ENCODE peak calls at places on chromosomes 4 and X, in four cellular contexts. I is OCI-LY7, M is endothelial cell, F is mammary epithelial cell. R is an unnamed sample.

GRCh38 chr4:45004326-45004725 is 278.0 kb upstream of the GNPDA2 start:
- DNase-seq in I (no peak), M (no peak), F (no peak), R (no peak)

GRCh38 chr4:56506110-56506705 is 617 bp downstream of the ARL9 start:
- DNase-seq in I (no peak), M (peak), F (no peak), R (no peak)

GRCh38 chr4:57131849-57132745 is 21.9 kb upstream of the IGFBP7 start:
- DNase-seq in I (no peak), M (peak), F (peak), R (peak)

GRCh38 chrX:153608821-153609220 is 9.9 kb upstream of the CCNQ start:
- DNase-seq in I (no peak), M (no peak), F (no peak), R (no peak)

GRCh38 chr4:148649669-148650331 is 207.6 kb upstream of the NR3C2 start:
- DNase-seq in I (no peak), M (no peak), F (peak), R (no peak)

GRCh38 chrX:7985568-7985967 is 58.4 kb upstream of the PNPLA4 start:
- DNase-seq in I (no peak), M (no peak), F (peak), R (no peak)

GRCh38 chr4:94686086-94686485 is 71.7 kb upstream of the BMPR1B start:
- DNase-seq in I (no peak), M (no peak), F (no peak), R (no peak)

GRCh38 chr4:123120473-123120872 is 198.1 kb upstream of the NUDT6 start:
- DNase-seq in I (no peak), M (no peak), F (peak), R (no peak)

GRCh38 chrX:46642145-46642544 is 68.6 kb downstream of the CHST7 start:
- DNase-seq in I (peak), M (no peak), F (peak), R (no peak)

GRCh38 chrX:119784747-119785446 is 6.5 kb downstream of the RPL39 start:
- DNase-seq in I (peak), M (peak), F (no peak), R (peak)

GRCh38 chr4:57374866-57375595 is 264.8 kb upstream of the IGFBP7 start:
- DNase-seq in I (no peak), M (no peak), F (no peak), R (no peak)

GRCh38 chr4:26619784-26620183 is 35.9 kb downstream of the TBC1D19 start:
- DNase-seq in I (no peak), M (no peak), F (peak), R (no peak)

GRCh38 chr4:131091896-131092295 is 1995.9 kb downstream of the C4orf33 start:
- DNase-seq in I (peak), M (no peak), F (peak), R (no peak)

GRCh38 chr4:8730159-8730558 is 137.6 kb downstream of the CPZ start:
- DNase-seq in I (no peak), M (no peak), F (no peak), R (no peak)

GRCh38 chrX:100681581-100681980 is 37.6 kb downstream of the SRPX2 start:
- DNase-seq in I (no peak), M (no peak), F (no peak), R (no peak)

GRCh38 chrX:121570072-121570841 is 522.8 kb downstream of the GLUD2 start:
- DNase-seq in I (no peak), M (no peak), F (peak), R (no peak)

GRCh38 chr4:40164459-40164858 is 32.4 kb upstream of the RHOH start:
- DNase-seq in I (no peak), M (no peak), F (no peak), R (no peak)

GRCh38 chrX:13770013-13770412 is 35.5 kb downstream of the OFD1 start:
- DNase-seq in I (no peak), M (no peak), F (no peak), R (no peak)

GRCh38 chr4:20284990-20285389 is 33.3 kb downstream of the SLIT2 start:
- DNase-seq in I (no peak), M (no peak), F (peak), R (no peak)

GRCh38 chr4:77734928-77735327 is 84.2 kb downstream of the CNOT6L start:
- DNase-seq in I (peak), M (no peak), F (peak), R (peak)

GRCh38 chrX:53563324-53563723 is 123.2 kb downstream of the HUWE1 start:
- DNase-seq in I (no peak), M (no peak), F (no peak), R (no peak)

GRCh38 chrX:132412208-132412607 is 76.6 kb downstream of the MBNL3 start:
- DNase-seq in I (no peak), M (peak), F (no peak), R (no peak)

GRCh38 chrX:149510386-149510785 is 5.3 kb upstream of the IDS start:
- DNase-seq in I (no peak), M (no peak), F (no peak), R (no peak)
- TF ChIP-seq CTCF in I (peak), M (no peak), F (peak), R (no peak)

GRCh38 chrX:1244164-1245076 is 24.2 kb upstream of the CSF2RA start:
- DNase-seq in I (peak), M (no peak), F (no peak), R (peak)
- TF ChIP-seq CTCF in I (peak), M (no peak), F (peak), R (no peak)

GRCh38 chrX:111823068-111823467 is 52.9 kb upstream of the TRPC5OS start:
- DNase-seq in I (no peak), M (peak), F (no peak), R (peak)
- TF ChIP-seq CTCF in I (peak), M (peak), F (peak), R (peak)

DNA sequence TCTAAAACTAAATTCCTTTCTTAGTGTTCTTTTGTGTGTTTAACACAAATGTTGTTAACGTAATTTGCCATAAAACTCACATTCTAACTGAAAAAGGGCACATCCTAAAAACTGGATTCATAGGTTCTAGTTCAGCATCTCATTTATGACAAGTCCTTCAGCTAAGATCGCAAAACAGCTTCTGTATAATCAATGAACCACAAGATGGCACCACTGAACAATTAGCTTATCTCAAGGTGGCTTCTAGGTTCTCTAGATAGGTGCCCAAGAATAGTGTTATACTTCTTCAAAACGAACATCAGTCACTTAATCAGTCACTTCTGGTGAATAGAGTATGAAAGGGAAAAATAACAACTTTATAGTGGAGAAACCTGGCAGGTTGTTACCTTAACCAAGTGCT is 54.3 kb downstream of the NRK start:
- DNase-seq in I (peak), M (no peak), F (peak), R (no peak)
- TF ChIP-seq CTCF in I (peak), M (no peak), F (peak), R (no peak)

DNA sequence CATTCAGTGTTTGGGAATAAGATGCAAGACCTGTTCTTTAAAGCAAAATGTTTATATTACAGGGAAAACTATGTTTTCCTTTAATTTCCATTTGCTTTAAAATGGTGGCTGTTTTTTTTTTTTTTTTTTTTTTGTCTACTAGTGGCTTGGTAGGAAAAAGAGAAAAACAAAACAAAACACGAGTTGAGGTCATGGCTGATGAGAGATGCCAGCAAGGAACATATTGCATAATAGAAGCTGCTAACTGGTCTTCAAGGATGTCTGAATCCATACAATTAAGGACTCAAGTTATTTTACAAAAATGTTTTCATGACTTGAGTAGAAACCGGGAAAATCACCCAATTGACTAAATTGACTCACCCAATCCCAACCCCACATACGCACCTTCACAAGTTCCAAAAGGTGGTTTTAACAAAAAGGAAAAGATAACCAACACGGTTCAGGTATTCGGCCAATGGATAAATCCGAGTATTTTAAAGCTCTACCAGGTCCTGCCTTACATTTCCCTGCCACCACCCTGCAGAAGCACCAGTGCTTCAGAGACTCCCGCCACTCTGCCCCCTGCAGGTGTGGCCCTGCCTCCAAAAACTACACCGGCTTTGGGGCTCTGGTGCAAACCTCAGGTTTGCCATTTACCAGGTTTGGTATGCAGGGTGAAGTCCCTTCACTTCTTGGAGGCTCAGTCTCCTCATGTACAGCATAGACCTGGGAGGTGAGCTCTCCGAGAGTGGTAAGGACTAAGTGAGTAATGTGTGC is 27.1 kb downstream of the PIR start:
- DNase-seq in I (peak), M (peak), F (no peak), R (peak)
- TF ChIP-seq CTCF in I (peak), M (peak), F (peak), R (no peak)

GRCh38 chrX:72295745-72296144 is 10.0 kb downstream of the CITED1 start:
- DNase-seq in I (no peak), M (no peak), F (no peak), R (no peak)

GRCh38 chrX:72296991-72297390 is 8.7 kb downstream of the CITED1 start:
- DNase-seq in I (no peak), M (no peak), F (no peak), R (no peak)

GRCh38 chrX:72299891-72300630 is 5.7 kb downstream of the CITED1 start:
- DNase-seq in I (no peak), M (no peak), F (no peak), R (no peak)

GRCh38 chrX:72297953-72298730 is 7.6 kb downstream of the CITED1 start:
- DNase-seq in I (peak), M (no peak), F (peak), R (no peak)

DNA sequence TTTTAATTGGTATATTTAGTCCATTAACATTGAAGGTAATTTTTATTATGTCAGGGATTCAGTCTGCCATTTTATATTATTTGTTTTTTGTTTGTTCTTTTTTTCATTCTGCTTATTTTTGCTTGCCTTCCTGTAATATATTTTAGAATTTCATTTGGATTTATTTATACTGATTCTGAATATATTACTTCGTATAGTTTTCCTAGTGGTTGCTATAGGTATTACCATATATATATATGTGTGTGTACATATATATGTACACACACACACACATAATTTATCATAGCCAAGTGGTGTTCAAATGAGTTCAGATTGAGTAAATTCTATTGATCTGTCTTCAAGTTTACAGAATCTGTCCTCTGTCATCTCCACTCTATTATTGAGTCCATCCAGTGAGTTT is 11.2 kb downstream of the CITED1 start:
- DNase-seq in I (no peak), M (no peak), F (no peak), R (no peak)
- TF ChIP-seq CTCF in I (no peak), M (peak), F (no peak), R (no peak)

DNA sequence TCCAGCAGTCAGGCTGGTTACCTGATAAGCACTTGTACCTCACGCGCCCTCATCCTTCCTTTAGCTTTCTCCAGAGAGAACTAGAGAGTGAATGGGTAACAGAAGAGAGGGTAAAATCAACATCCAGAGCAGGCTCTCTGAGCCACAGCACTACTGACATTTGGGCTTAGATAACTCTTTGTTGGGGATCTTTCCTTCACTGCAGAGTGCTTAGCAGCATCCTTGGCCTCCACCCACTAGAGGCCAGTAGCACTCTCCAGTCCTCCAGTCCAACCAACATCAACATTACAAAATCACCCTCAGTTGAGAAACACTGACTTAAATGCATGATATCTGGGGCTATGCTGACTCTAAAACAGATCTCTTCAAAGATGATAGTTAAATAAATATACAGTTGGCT is 220.7 kb downstream of the TACR3 start:
- DNase-seq in I (no peak), M (no peak), F (no peak), R (no peak)
- TF ChIP-seq CTCF in I (peak), M (no peak), F (no peak), R (no peak)

DNA sequence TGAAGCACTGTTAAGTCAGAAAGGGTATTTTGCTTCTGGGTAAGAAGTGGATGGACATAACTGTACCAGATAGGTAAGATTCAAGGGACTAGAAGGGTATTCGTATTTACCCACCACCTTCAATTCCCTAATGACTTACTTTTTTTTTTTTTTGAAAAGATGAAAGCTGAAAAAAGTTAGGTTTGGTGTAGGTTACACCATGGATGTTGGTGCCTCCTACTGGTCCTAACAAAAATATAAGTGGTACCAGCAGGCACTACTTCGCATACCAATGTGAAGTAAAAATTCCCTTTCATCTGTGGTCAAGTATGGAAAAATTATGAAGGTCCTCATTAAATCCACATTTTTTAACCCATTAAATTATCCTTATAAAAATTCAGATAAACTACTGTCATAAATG is 7.2 kb downstream of the ANKRD17 start:
- DNase-seq in I (no peak), M (no peak), F (no peak), R (no peak)
- TF ChIP-seq CTCF in I (peak), M (no peak), F (peak), R (no peak)